ENCODE peak calls at places on chromosomes 13 and 19, in six cellular contexts. Q is activated naive CD4-positive, alpha-beta T cell; I is H1; N is HEK293T; G is stimulated activated CD4-positive, alpha-beta T cell treated with anti-CD3 and anti-CD28 coated beads, TNF-alpha, amount 100 ng/mL, for 48 hours; P is endothelial cell. R is an unnamed sample.

GRCh38 chr19:29260477-29261317 is 47.7 kb upstream of the UQCRFS1 start:
- DNase-seq in Q (no peak), I (no peak), N (peak; percentile 31), G (no peak), P (peak; percentile 57), R (peak; percentile 79)

GRCh38 chr13:54573186-54573585 is 1544.6 kb downstream of the OLFM4 start:
- DNase-seq in Q (no peak), I (peak; percentile 2), N (no peak), G (no peak), P (no peak), R (no peak)

GRCh38 chr13:38900188-38900587 is 90.4 kb downstream of the STOML3 start:
- DNase-seq in Q (no peak), I (no peak), N (peak; percentile 27), G (no peak), P (no peak), R (no peak)

GRCh38 chr19:2427323-2428026 is at the start of gene TIMM13:
- DNase-seq in Q (peak; percentile 96), I (peak; percentile 95), N (peak; percentile 95), G (peak; percentile 93), P (peak; percentile 95), R (peak; percentile 94)

GRCh38 chr13:36973621-36974268 is 25.4 kb downstream of the ALG5 start:
- DNase-seq in Q (no peak), I (no peak), N (no peak), G (no peak), P (no peak), R (no peak)

GRCh38 chr19:19460761-19461265 is 54.5 kb downstream of the TSSK6 start:
- DNase-seq in Q (peak; percentile 10), I (no peak), N (no peak), G (peak; percentile 61), P (peak; percentile 29), R (no peak)

GRCh38 chr19:5358173-5358800 is 17.7 kb upstream of the PTPRS start:
- DNase-seq in Q (no peak), I (no peak), N (peak; percentile 31), G (no peak), P (no peak), R (peak; percentile 36)

GRCh38 chr13:61110804-61111203 is 304.8 kb downstream of the PCDH20 start:
- DNase-seq in Q (no peak), I (no peak), N (no peak), G (no peak), P (no peak), R (no peak)

GRCh38 chr19:45767410-45767880 is 1.6 kb downstream of the SIX5 start:
- DNase-seq in Q (no peak), I (no peak), N (peak; percentile 64), G (no peak), P (peak; percentile 56), R (peak; percentile 58)

GRCh38 chr13:31545616-31546015 is 193.7 kb upstream of the RXFP2 start:
- DNase-seq in Q (no peak), I (no peak), N (no peak), G (no peak), P (no peak), R (no peak)

GRCh38 chr19:31501427-31502195 is 152.4 kb upstream of the TSHZ3 start:
- DNase-seq in Q (no peak), I (no peak), N (no peak), G (no peak), P (no peak), R (no peak)

GRCh38 chr19:4326837-4327251 is 11.8 kb downstream of the STAP2 start:
- DNase-seq in Q (no peak), I (no peak), N (no peak), G (no peak), P (no peak), R (no peak)

GRCh38 chr13:38405216-38405615 is 55.6 kb downstream of the UFM1 start:
- DNase-seq in Q (no peak), I (no peak), N (no peak), G (no peak), P (no peak), R (no peak)

GRCh38 chr13:36910545-36910944 is 9.5 kb downstream of the SMAD9 start:
- DNase-seq in Q (no peak), I (no peak), N (no peak), G (no peak), P (no peak), R (no peak)

GRCh38 chr19:15702590-15702930 is 25.3 kb upstream of the OR10H2 start:
- DNase-seq in Q (no peak), I (no peak), N (peak; percentile 56), G (no peak), P (no peak), R (peak; percentile 44)

GRCh38 chr13:97344250-97345175 is 89.5 kb upstream of the RAP2A start:
- DNase-seq in Q (no peak), I (no peak), N (peak; percentile 31), G (peak; percentile 13), P (peak; percentile 41), R (peak; percentile 57)

GRCh38 chr19:29677001-29677781 is 11.9 kb downstream of the PLEKHF1 start:
- DNase-seq in Q (no peak), I (no peak), N (no peak), G (no peak), P (no peak), R (no peak)

GRCh38 chr19:30226464-30227070 is 145.6 kb upstream of the ZNF536 start:
- DNase-seq in Q (no peak), I (no peak), N (peak; percentile 43), G (no peak), P (no peak), R (peak; percentile 40)

GRCh38 chr19:51994048-51994644 is 7.5 kb upstream of the ZNF350 start:
- DNase-seq in Q (no peak), I (no peak), N (no peak), G (no peak), P (no peak), R (no peak)

GRCh38 chr19:48501446-48501960 is 10.1 kb downstream of the LMTK3 start:
- DNase-seq in Q (no peak), I (peak; percentile 49), N (peak; percentile 68), G (peak; percentile 44), P (no peak), R (peak; percentile 98)

GRCh38 chr19:42420055-42420544 is 7.1 kb downstream of the LIPE start:
- DNase-seq in Q (no peak), I (no peak), N (peak; percentile 61), G (peak; percentile 76), P (peak; percentile 62), R (peak; percentile 100)

GRCh38 chr19:29878973-29879654 is 62.9 kb upstream of the URI1 start:
- DNase-seq in Q (no peak), I (no peak), N (peak; percentile 48), G (no peak), P (no peak), R (peak; percentile 89)

GRCh38 chr19:17063412-17063811 is 11.8 kb downstream of the HAUS8 start:
- DNase-seq in Q (no peak), I (no peak), N (no peak), G (no peak), P (no peak), R (no peak)

GRCh38 chr19:47130120-47130588 is 481 bp upstream of the SAE1 start:
- DNase-seq in Q (no peak), I (no peak), N (no peak), G (no peak), P (no peak), R (no peak)

GRCh38 chr13:95601906-95602305 is 42.6 kb downstream of the DZIP1 start:
- DNase-seq in Q (no peak), I (no peak), N (no peak), G (no peak), P (no peak), R (no peak)